ENCODE peak calls at places on chromosomes 1 and 21, in nine cellular contexts. H, D, T, U, E, W, K, F and J are unnamed samples.
A peak's percentile ranks its signal among the peaks of the same experiment; 100 is the strongest.

GRCh38 chr1:162368451-162368850 is 8.2 kb downstream of the SPATA46 start:
- DNase-seq in H (no peak), D (no peak), T (no peak), U (no peak), E (no peak), W (no peak), K (no peak), F (no peak), J (no peak)

GRCh38 chr1:197355248-197355995 is 87.4 kb downstream of the CRB1 start:
- DNase-seq in H (no peak), D (no peak), T (no peak), U (no peak), E (no peak), W (no peak), K (no peak), F (no peak), J (no peak)

GRCh38 chr1:209021622-209022021 is 561.9 kb upstream of the CAMK1G start:
- DNase-seq in H (no peak), D (no peak), T (no peak), U (no peak), E (no peak), W (no peak), K (no peak), F (no peak), J (no peak)

GRCh38 chr1:44354268-44354839 is 703 bp downstream of the ERI3 start:
- DNase-seq in H (peak; percentile 15), D (peak; percentile 52), T (no peak), U (no peak), E (no peak), W (peak; percentile 33), K (no peak), F (no peak), J (peak; percentile 36)

GRCh38 chr21:35256468-35256988 is 207.4 kb upstream of the RUNX1 start:
- DNase-seq in H (peak; percentile 98), D (peak; percentile 100), T (peak; percentile 14), U (peak; percentile 75), E (peak; percentile 35), W (peak; percentile 68), K (no peak), F (no peak), J (peak; percentile 67)

GRCh38 chr1:88595355-88595754 is 88.7 kb upstream of the PKN2 start:
- DNase-seq in H (peak; percentile 30), D (peak; percentile 61), T (peak; percentile 29), U (no peak), E (no peak), W (peak; percentile 27), K (no peak), F (no peak), J (peak; percentile 71)

GRCh38 chr1:109350650-109351049 is 43.8 kb upstream of the MYBPHL start:
- DNase-seq in H (no peak), D (no peak), T (no peak), U (no peak), E (no peak), W (no peak), K (no peak), F (no peak), J (no peak)

GRCh38 chr1:239810071-239810481 is 281.6 kb upstream of the FMN2 start:
- DNase-seq in H (no peak), D (no peak), T (peak; percentile 32), U (no peak), E (no peak), W (no peak), K (no peak), F (no peak), J (peak; percentile 95)

GRCh38 chr21:44738621-44739020 is 27.2 kb upstream of the TSPEAR start:
- DNase-seq in H (no peak), D (no peak), T (no peak), U (no peak), E (no peak), W (no peak), K (no peak), F (no peak), J (no peak)

GRCh38 chr21:43282358-43283120 is 113.7 kb downstream of the CRYAA start:
- DNase-seq in H (no peak), D (no peak), T (no peak), U (no peak), E (no peak), W (no peak), K (no peak), F (no peak), J (no peak)

GRCh38 chr1:194873328-194873923 is 1687.0 kb upstream of the B3GALT2 start:
- DNase-seq in H (no peak), D (peak; percentile 8), T (no peak), U (no peak), E (no peak), W (no peak), K (no peak), F (no peak), J (peak; percentile 47)

GRCh38 chr21:34620084-34620665 is 5.3 kb upstream of the RCAN1 start:
- DNase-seq in H (no peak), D (no peak), T (no peak), U (no peak), E (no peak), W (no peak), K (no peak), F (no peak), J (no peak)

GRCh38 chr1:213414901-213415300 is 363.9 kb downstream of the RPS6KC1 start:
- DNase-seq in H (no peak), D (no peak), T (no peak), U (no peak), E (no peak), W (no peak), K (no peak), F (no peak), J (no peak)

GRCh38 chr1:37041483-37041882 is 7.2 kb upstream of the GRIK3 start:
- DNase-seq in H (no peak), D (no peak), T (no peak), U (no peak), E (no peak), W (no peak), K (no peak), F (no peak), J (no peak)

GRCh38 chr1:51265618-51266017 is 29.5 kb downstream of the RNF11 start:
- DNase-seq in H (no peak), D (no peak), T (no peak), U (no peak), E (no peak), W (no peak), K (no peak), F (no peak), J (peak; percentile 33)

GRCh38 chr1:38831753-38832734 is 27.5 kb downstream of the RRAGC start:
- DNase-seq in H (peak; percentile 8), D (no peak), T (no peak), U (no peak), E (no peak), W (no peak), K (no peak), F (no peak), J (no peak)

GRCh38 chr1:23784846-23785245 is 6.1 kb upstream of the LYPLA2 start:
- DNase-seq in H (no peak), D (no peak), T (no peak), U (no peak), E (no peak), W (no peak), K (no peak), F (no peak), J (no peak)

GRCh38 chr1:58932820-58933598 is 149.2 kb upstream of the JUN start:
- DNase-seq in H (peak; percentile 84), D (peak; percentile 93), T (peak; percentile 47), U (no peak), E (no peak), W (peak; percentile 90), K (no peak), F (no peak), J (no peak)

GRCh38 chr1:204283711-204284651 is 70.2 kb upstream of the GOLT1A start:
- DNase-seq in H (no peak), D (no peak), T (no peak), U (no peak), E (no peak), W (no peak), K (no peak), F (no peak), J (no peak)

GRCh38 chr1:227268943-227269342 is 49.3 kb downstream of the CDC42BPA start:
- DNase-seq in H (peak; percentile 8), D (peak; percentile 22), T (no peak), U (no peak), E (no peak), W (no peak), K (no peak), F (no peak), J (no peak)

GRCh38 chr1:175183586-175183985 is 9.0 kb downstream of the KIAA0040 start:
- DNase-seq in H (no peak), D (no peak), T (peak; percentile 23), U (no peak), E (no peak), W (no peak), K (no peak), F (no peak), J (no peak)

GRCh38 chr1:29774355-29774754 is 538.0 kb downstream of the PTPRU start:
- DNase-seq in H (no peak), D (no peak), T (no peak), U (no peak), E (no peak), W (no peak), K (no peak), F (no peak), J (no peak)

GRCh38 chr1:214473392-214473791 is 78.0 kb downstream of the PTPN14 start:
- DNase-seq in H (peak; percentile 72), D (peak; percentile 78), T (no peak), U (no peak), E (no peak), W (peak; percentile 39), K (no peak), F (no peak), J (peak; percentile 85)

GRCh38 chr1:106226550-106226949 is 829.9 kb upstream of the PRMT6 start:
- DNase-seq in H (no peak), D (no peak), T (no peak), U (no peak), E (no peak), W (no peak), K (no peak), F (no peak), J (no peak)

GRCh38 chr1:36845802-36846201 is 188.5 kb downstream of the GRIK3 start:
- DNase-seq in H (no peak), D (no peak), T (no peak), U (no peak), E (no peak), W (no peak), K (no peak), F (no peak), J (no peak)

GRCh38 chr1:30407862-30408580 is 315.4 kb downstream of the MATN1 start:
- DNase-seq in H (no peak), D (peak; percentile 9), T (peak; percentile 5), U (no peak), E (no peak), W (peak; percentile 48), K (no peak), F (no peak), J (peak; percentile 74)

GRCh38 chr1:18681423-18681835 is 50.8 kb downstream of the PAX7 start:
- DNase-seq in H (peak; percentile 51), D (peak; percentile 19), T (peak; percentile 82), U (no peak), E (no peak), W (peak; percentile 72), K (peak; percentile 20), F (no peak), J (peak; percentile 77)

GRCh38 chr1:180170569-180170968 is 15.9 kb downstream of the QSOX1 start:
- DNase-seq in H (no peak), D (no peak), T (no peak), U (no peak), E (no peak), W (no peak), K (no peak), F (no peak), J (no peak)

GRCh38 chr21:41943468-41944250 is 10.2 kb downstream of the C2CD2 start:
- DNase-seq in H (no peak), D (no peak), T (no peak), U (no peak), E (no peak), W (no peak), K (no peak), F (no peak), J (no peak)

GRCh38 chr1:248871837-248872401 is 13.0 kb upstream of the ZNF692 start:
- DNase-seq in H (no peak), D (no peak), T (no peak), U (no peak), E (no peak), W (no peak), K (no peak), F (no peak), J (peak; percentile 27)

GRCh38 chr1:59788825-59789224 is 25.9 kb upstream of the HOOK1 start:
- DNase-seq in H (no peak), D (peak; percentile 16), T (no peak), U (no peak), E (no peak), W (no peak), K (no peak), F (no peak), J (no peak)